ENCODE peak calls at places on chromosomes 6 and 20, in ten cellular contexts. One of them, this sample, is unnamed.
A peak's percentile ranks its signal among the peaks of the same experiment; 100 is the strongest.

GRCh38 chr6:22146581-22147468 is 150.0 kb downstream of the PRL start:
- DNase-seq in ovary: peak; percentile 28
- DNase-seq in bronchial epithelial cell: peak; percentile 57
- DNase-seq in sigmoid colon: no peak
- DNase-seq in AG10803: peak; percentile 15
- DNase-seq in tibial nerve: no peak
- DNase-seq in stomach: no peak
- DNase-seq in OCI-LY7: no peak
- DNase-seq in spleen: no peak
- DNase-seq in breast epithelium: no peak
- DNase-seq in this sample: peak; percentile 38

GRCh38 chr6:147712841-147713240 is 204.4 kb downstream of the SAMD5 start:
- DNase-seq in ovary: no peak
- DNase-seq in bronchial epithelial cell: no peak
- DNase-seq in sigmoid colon: no peak
- DNase-seq in AG10803: no peak
- DNase-seq in tibial nerve: no peak
- DNase-seq in stomach: no peak
- DNase-seq in OCI-LY7: no peak
- DNase-seq in spleen: no peak
- DNase-seq in breast epithelium: no peak
- DNase-seq in this sample: no peak

GRCh38 chr20:37464611-37465010 is 56.4 kb upstream of the NNAT start:
- DNase-seq in ovary: no peak
- DNase-seq in bronchial epithelial cell: no peak
- DNase-seq in sigmoid colon: no peak
- DNase-seq in AG10803: no peak
- DNase-seq in tibial nerve: no peak
- DNase-seq in stomach: no peak
- DNase-seq in OCI-LY7: no peak
- DNase-seq in spleen: no peak
- DNase-seq in breast epithelium: no peak
- DNase-seq in this sample: no peak

GRCh38 chr6:41730531-41731436 is 4.6 kb downstream of the TFEB start:
- DNase-seq in ovary: no peak
- DNase-seq in bronchial epithelial cell: no peak
- DNase-seq in sigmoid colon: no peak
- DNase-seq in AG10803: no peak
- DNase-seq in tibial nerve: no peak
- DNase-seq in stomach: no peak
- DNase-seq in OCI-LY7: no peak
- DNase-seq in spleen: peak; percentile 71
- DNase-seq in breast epithelium: no peak
- DNase-seq in this sample: no peak

GRCh38 chr6:164507197-164507957 is 802.0 kb downstream of the C6orf118 start:
- DNase-seq in ovary: no peak
- DNase-seq in bronchial epithelial cell: no peak
- DNase-seq in sigmoid colon: no peak
- DNase-seq in AG10803: no peak
- DNase-seq in tibial nerve: no peak
- DNase-seq in stomach: no peak
- DNase-seq in OCI-LY7: peak; percentile 32
- DNase-seq in spleen: no peak
- DNase-seq in breast epithelium: no peak
- DNase-seq in this sample: no peak

GRCh38 chr20:47859255-47859654 is 74.0 kb upstream of the SULF2 start:
- DNase-seq in ovary: no peak
- DNase-seq in bronchial epithelial cell: no peak
- DNase-seq in sigmoid colon: no peak
- DNase-seq in AG10803: peak; percentile 27
- DNase-seq in tibial nerve: no peak
- DNase-seq in stomach: no peak
- DNase-seq in OCI-LY7: no peak
- DNase-seq in spleen: no peak
- DNase-seq in breast epithelium: no peak
- DNase-seq in this sample: peak; percentile 19

GRCh38 chr20:59861389-59861788 is 72.0 kb downstream of the SYCP2 start:
- DNase-seq in ovary: no peak
- DNase-seq in bronchial epithelial cell: no peak
- DNase-seq in sigmoid colon: no peak
- DNase-seq in AG10803: no peak
- DNase-seq in tibial nerve: no peak
- DNase-seq in stomach: no peak
- DNase-seq in OCI-LY7: no peak
- DNase-seq in spleen: no peak
- DNase-seq in breast epithelium: no peak
- DNase-seq in this sample: no peak

GRCh38 chr6:32086661-32087573 is 22.2 kb downstream of the TNXB start:
- DNase-seq in ovary: peak; percentile 61
- DNase-seq in bronchial epithelial cell: no peak
- DNase-seq in sigmoid colon: no peak
- DNase-seq in AG10803: peak; percentile 83
- DNase-seq in tibial nerve: no peak
- DNase-seq in stomach: peak; percentile 32
- DNase-seq in OCI-LY7: no peak
- DNase-seq in spleen: no peak
- DNase-seq in breast epithelium: no peak
- DNase-seq in this sample: peak; percentile 35

GRCh38 chr20:23653400-23653938 is 15.7 kb upstream of the CST3 start:
- DNase-seq in ovary: no peak
- DNase-seq in bronchial epithelial cell: no peak
- DNase-seq in sigmoid colon: no peak
- DNase-seq in AG10803: no peak
- DNase-seq in tibial nerve: no peak
- DNase-seq in stomach: no peak
- DNase-seq in OCI-LY7: no peak
- DNase-seq in spleen: no peak
- DNase-seq in breast epithelium: no peak
- DNase-seq in this sample: no peak

GRCh38 chr20:23651117-23651516 is 13.4 kb upstream of the CST3 start:
- DNase-seq in ovary: no peak
- DNase-seq in bronchial epithelial cell: no peak
- DNase-seq in sigmoid colon: no peak
- DNase-seq in AG10803: no peak
- DNase-seq in tibial nerve: no peak
- DNase-seq in stomach: no peak
- DNase-seq in OCI-LY7: no peak
- DNase-seq in spleen: no peak
- DNase-seq in breast epithelium: no peak
- DNase-seq in this sample: no peak

GRCh38 chr20:23654005-23654404 is 16.2 kb upstream of the CST3 start:
- DNase-seq in ovary: no peak
- DNase-seq in bronchial epithelial cell: peak; percentile 69
- DNase-seq in sigmoid colon: no peak
- DNase-seq in AG10803: no peak
- DNase-seq in tibial nerve: no peak
- DNase-seq in stomach: no peak
- DNase-seq in OCI-LY7: no peak
- DNase-seq in spleen: no peak
- DNase-seq in breast epithelium: no peak
- DNase-seq in this sample: peak; percentile 87

GRCh38 chr20:23652926-23653325 is 15.2 kb upstream of the CST3 start:
- DNase-seq in ovary: no peak
- DNase-seq in bronchial epithelial cell: no peak
- DNase-seq in sigmoid colon: no peak
- DNase-seq in AG10803: no peak
- DNase-seq in tibial nerve: no peak
- DNase-seq in stomach: no peak
- DNase-seq in OCI-LY7: no peak
- DNase-seq in spleen: no peak
- DNase-seq in breast epithelium: no peak
- DNase-seq in this sample: no peak

DNA sequence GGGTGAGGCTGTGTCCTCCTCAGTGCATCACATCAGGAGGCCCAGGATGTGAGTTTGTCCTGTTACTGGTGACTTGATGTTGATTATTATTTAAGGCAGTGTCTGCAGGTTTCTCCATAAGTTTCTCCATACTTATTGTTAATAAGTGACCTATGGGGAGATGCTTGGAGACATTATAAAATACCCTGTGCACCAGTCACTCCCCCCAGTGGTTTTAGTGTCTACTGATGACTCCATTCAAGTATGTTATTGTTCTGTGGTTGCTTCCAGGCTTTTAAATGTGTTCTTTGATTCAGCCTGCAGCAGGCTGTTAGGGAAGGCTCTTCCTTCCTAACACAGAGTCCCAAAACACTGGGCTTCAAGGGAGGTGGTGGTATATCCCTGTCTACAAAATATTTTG is 14.6 kb upstream of the CST3 start:
- DNase-seq in ovary: no peak
- DNase-seq in bronchial epithelial cell: no peak
- DNase-seq in sigmoid colon: no peak
- DNase-seq in AG10803: peak; percentile 57
- DNase-seq in tibial nerve: no peak
- DNase-seq in stomach: no peak
- DNase-seq in OCI-LY7: no peak
- DNase-seq in spleen: no peak
- DNase-seq in breast epithelium: no peak
- DNase-seq in this sample: no peak
- TF ChIP-seq CTCF in ovary: no peak
- TF ChIP-seq CTCF in bronchial epithelial cell: no peak
- TF ChIP-seq CTCF in sigmoid colon: no peak
- TF ChIP-seq CTCF in AG10803: no peak
- TF ChIP-seq CTCF in tibial nerve: no peak
- TF ChIP-seq CTCF in stomach: no peak
- TF ChIP-seq CTCF in OCI-LY7: no peak
- TF ChIP-seq CTCF in spleen: no peak
- TF ChIP-seq CTCF in breast epithelium: no peak
- TF ChIP-seq CTCF in this sample: no peak

GRCh38 chr20:5172167-5172586 is 45.4 kb downstream of the CDS2 start:
- DNase-seq in ovary: no peak
- DNase-seq in bronchial epithelial cell: no peak
- DNase-seq in sigmoid colon: no peak
- DNase-seq in AG10803: no peak
- DNase-seq in tibial nerve: no peak
- DNase-seq in stomach: no peak
- DNase-seq in OCI-LY7: no peak
- DNase-seq in spleen: no peak
- DNase-seq in breast epithelium: no peak
- DNase-seq in this sample: no peak

GRCh38 chr20:5168582-5169396 is 42.0 kb downstream of the CDS2 start:
- DNase-seq in ovary: no peak
- DNase-seq in bronchial epithelial cell: peak; percentile 48
- DNase-seq in sigmoid colon: no peak
- DNase-seq in AG10803: no peak
- DNase-seq in tibial nerve: no peak
- DNase-seq in stomach: no peak
- DNase-seq in OCI-LY7: peak; percentile 79
- DNase-seq in spleen: no peak
- DNase-seq in breast epithelium: no peak
- DNase-seq in this sample: peak; percentile 65

GRCh38 chr20:5171074-5171789 is 44.4 kb downstream of the CDS2 start:
- DNase-seq in ovary: peak; percentile 51
- DNase-seq in bronchial epithelial cell: no peak
- DNase-seq in sigmoid colon: no peak
- DNase-seq in AG10803: no peak
- DNase-seq in tibial nerve: no peak
- DNase-seq in stomach: no peak
- DNase-seq in OCI-LY7: no peak
- DNase-seq in spleen: no peak
- DNase-seq in breast epithelium: no peak
- DNase-seq in this sample: no peak

GRCh38 chr20:5171790-5172164 is 45.0 kb downstream of the CDS2 start:
- DNase-seq in ovary: no peak
- DNase-seq in bronchial epithelial cell: no peak
- DNase-seq in sigmoid colon: no peak
- DNase-seq in AG10803: no peak
- DNase-seq in tibial nerve: no peak
- DNase-seq in stomach: no peak
- DNase-seq in OCI-LY7: no peak
- DNase-seq in spleen: no peak
- DNase-seq in breast epithelium: no peak
- DNase-seq in this sample: no peak

DNA sequence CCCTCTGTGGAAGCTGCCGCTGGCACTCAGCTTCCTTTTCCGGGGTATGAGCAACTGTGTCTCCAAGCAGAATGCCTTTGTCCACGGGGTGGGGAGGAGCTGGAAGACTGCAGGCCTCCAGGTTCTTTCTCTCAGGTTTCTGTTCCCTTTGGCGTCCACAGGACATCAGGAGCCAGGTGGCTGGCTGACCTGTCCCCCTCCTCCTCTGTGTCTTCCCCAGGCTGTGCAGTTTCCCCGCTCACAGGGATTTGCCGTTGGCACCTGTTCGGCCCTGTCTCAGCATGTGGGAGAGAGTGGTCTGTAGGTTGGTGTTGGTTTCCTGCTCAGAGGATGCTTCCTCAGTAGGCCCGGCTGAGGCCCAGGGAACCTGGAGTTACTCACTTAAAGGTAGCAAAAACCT is 43.5 kb downstream of the CDS2 start:
- DNase-seq in ovary: no peak
- DNase-seq in bronchial epithelial cell: no peak
- DNase-seq in sigmoid colon: no peak
- DNase-seq in AG10803: no peak
- DNase-seq in tibial nerve: no peak
- DNase-seq in stomach: no peak
- DNase-seq in OCI-LY7: no peak
- DNase-seq in spleen: no peak
- DNase-seq in breast epithelium: no peak
- DNase-seq in this sample: no peak
- H3K4me3 ChIP-seq in ovary: no peak overlapping the region
- H3K4me3 ChIP-seq in bronchial epithelial cell: no peak overlapping the region
- H3K4me3 ChIP-seq in sigmoid colon: no peak overlapping the region
- H3K4me3 ChIP-seq in AG10803: no peak overlapping the region
- H3K4me3 ChIP-seq in tibial nerve: no peak overlapping the region
- H3K4me3 ChIP-seq in stomach: no peak overlapping the region
- H3K4me3 ChIP-seq in OCI-LY7: no peak overlapping the region
- H3K4me3 ChIP-seq in spleen: no peak overlapping the region
- H3K4me3 ChIP-seq in breast epithelium: no peak overlapping the region
- H3K4me3 ChIP-seq in this sample: no peak overlapping the region

DNA sequence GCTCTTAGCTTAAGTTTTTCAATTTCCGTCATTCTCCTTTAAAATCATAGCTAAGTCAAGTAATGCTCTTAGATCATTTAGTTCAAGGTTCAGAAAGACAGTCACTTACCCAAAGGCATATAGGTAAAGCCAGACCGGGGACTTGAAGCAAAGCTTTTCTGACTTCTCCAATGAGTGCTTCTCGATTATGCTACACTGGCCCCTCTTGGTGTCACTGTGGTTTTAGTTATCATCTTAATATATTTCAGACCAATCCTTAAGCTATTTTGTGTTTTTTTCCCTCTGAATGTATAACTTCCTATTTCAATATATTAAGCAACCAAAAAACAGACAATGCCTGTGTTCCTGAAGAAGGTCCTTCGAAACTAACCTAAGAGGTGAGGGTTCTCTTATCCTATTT is 3.8 kb downstream of the PRDM1 start:
- DNase-seq in ovary: no peak
- DNase-seq in bronchial epithelial cell: no peak
- DNase-seq in sigmoid colon: no peak
- DNase-seq in AG10803: peak; percentile 61
- DNase-seq in tibial nerve: no peak
- DNase-seq in stomach: no peak
- DNase-seq in OCI-LY7: peak; percentile 77
- DNase-seq in spleen: no peak
- DNase-seq in breast epithelium: no peak
- DNase-seq in this sample: no peak
- TF ChIP-seq CTCF in ovary: no peak
- TF ChIP-seq CTCF in bronchial epithelial cell: no peak
- TF ChIP-seq CTCF in sigmoid colon: no peak
- TF ChIP-seq CTCF in AG10803: peak; percentile 51
- TF ChIP-seq CTCF in tibial nerve: no peak
- TF ChIP-seq CTCF in stomach: no peak
- TF ChIP-seq CTCF in OCI-LY7: peak; percentile 81
- TF ChIP-seq CTCF in spleen: no peak
- TF ChIP-seq CTCF in breast epithelium: no peak
- TF ChIP-seq CTCF in this sample: peak; percentile 29

DNA sequence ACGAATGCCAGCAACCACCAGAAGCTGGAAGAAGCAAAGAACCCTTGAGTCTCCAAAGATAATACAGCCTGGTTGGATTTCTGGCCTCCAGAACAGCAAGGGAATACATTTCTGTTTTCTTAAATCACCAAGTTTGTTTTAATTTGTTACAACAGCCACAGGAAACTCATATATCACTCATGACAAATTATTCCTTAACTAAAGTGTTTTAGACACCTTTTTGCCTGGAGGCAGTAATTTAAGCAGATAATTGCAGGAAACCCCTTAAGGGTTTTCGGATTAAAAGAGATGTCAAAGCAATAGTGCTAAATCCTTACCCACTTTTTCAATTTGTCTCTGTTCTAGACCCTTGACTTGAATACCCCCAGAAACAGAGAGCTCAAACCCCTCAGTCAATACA is 1050.0 kb downstream of the EPHA7 start:
- DNase-seq in ovary: no peak
- DNase-seq in bronchial epithelial cell: no peak
- DNase-seq in sigmoid colon: no peak
- DNase-seq in AG10803: no peak
- DNase-seq in tibial nerve: no peak
- DNase-seq in stomach: no peak
- DNase-seq in OCI-LY7: no peak
- DNase-seq in spleen: no peak
- DNase-seq in breast epithelium: no peak
- DNase-seq in this sample: no peak
- H3K4me3 ChIP-seq in ovary: no peak overlapping the region
- H3K4me3 ChIP-seq in bronchial epithelial cell: no peak overlapping the region
- H3K4me3 ChIP-seq in sigmoid colon: no peak overlapping the region
- H3K4me3 ChIP-seq in AG10803: no peak overlapping the region
- H3K4me3 ChIP-seq in tibial nerve: no peak overlapping the region
- H3K4me3 ChIP-seq in stomach: no peak overlapping the region
- H3K4me3 ChIP-seq in OCI-LY7: no peak overlapping the region
- H3K4me3 ChIP-seq in spleen: no peak overlapping the region
- H3K4me3 ChIP-seq in breast epithelium: no peak overlapping the region
- H3K4me3 ChIP-seq in this sample: no peak overlapping the region